ENCODE peak calls at places on chromosomes 5 and 9, in nine cellular contexts. One of them, this sample, is unnamed.

GRCh38 chr9:105500108-105500766 is 52.4 kb downstream of the FSD1L start:
- DNase-seq in T-helper 22 cell: no peak
- DNase-seq in NCI-H1105: no peak
- DNase-seq in GOT3: no peak
- DNase-seq in colonic mucosa: no peak
- DNase-seq in activated CD8-positive, alpha-beta memory T cell treated with anti-CD3 and anti-CD28 coated beads for 24 hours: no peak
- DNase-seq in cardiac septum: no peak
- DNase-seq in NCI-H2081 treated with DMSO at 0.1 percent for 48 hours: no peak
- DNase-seq in GM23248: no peak
- DNase-seq in this sample: peak

GRCh38 chr5:142015781-142016533 is 3.1 kb upstream of the GNPDA1 start:
- DNase-seq in NCI-H1105: no peak
- DNase-seq in GM23248: peak
- DNase-seq in colonic mucosa: peak
- DNase-seq in GOT3: no peak
- DNase-seq in cardiac septum: no peak
- DNase-seq in NCI-H2081 treated with DMSO at 0.1 percent for 48 hours: no peak
- DNase-seq in T-helper 22 cell: peak
- DNase-seq in activated CD8-positive, alpha-beta memory T cell treated with anti-CD3 and anti-CD28 coated beads for 24 hours: peak
- DNase-seq in this sample: peak

GRCh38 chr5:2038337-2039179 is 155.8 kb upstream of the IRX4 start:
- DNase-seq in NCI-H2081 treated with DMSO at 0.1 percent for 48 hours: no peak
- DNase-seq in T-helper 22 cell: peak
- DNase-seq in NCI-H1105: peak
- DNase-seq in GM23248: peak
- DNase-seq in GOT3: no peak
- DNase-seq in cardiac septum: peak
- DNase-seq in colonic mucosa: peak
- DNase-seq in activated CD8-positive, alpha-beta memory T cell treated with anti-CD3 and anti-CD28 coated beads for 24 hours: peak
- DNase-seq in this sample: peak

GRCh38 chr5:157574456-157575095 is 999 bp downstream of the ADAM19 start:
- DNase-seq in GOT3: no peak
- DNase-seq in NCI-H2081 treated with DMSO at 0.1 percent for 48 hours: no peak
- DNase-seq in GM23248: peak
- DNase-seq in cardiac septum: no peak
- DNase-seq in activated CD8-positive, alpha-beta memory T cell treated with anti-CD3 and anti-CD28 coated beads for 24 hours: no peak
- DNase-seq in T-helper 22 cell: no peak
- DNase-seq in colonic mucosa: peak
- DNase-seq in NCI-H1105: no peak
- DNase-seq in this sample: no peak

GRCh38 chr5:72115277-72115676 is 8.0 kb downstream of the MAP1B start:
- DNase-seq in activated CD8-positive, alpha-beta memory T cell treated with anti-CD3 and anti-CD28 coated beads for 24 hours: no peak
- DNase-seq in cardiac septum: no peak
- DNase-seq in NCI-H1105: no peak
- DNase-seq in GM23248: no peak
- DNase-seq in T-helper 22 cell: no peak
- DNase-seq in NCI-H2081 treated with DMSO at 0.1 percent for 48 hours: no peak
- DNase-seq in GOT3: no peak
- DNase-seq in colonic mucosa: no peak
- DNase-seq in this sample: no peak

GRCh38 chr5:132215329-132215728 is 12.3 kb downstream of the P4HA2 start:
- DNase-seq in NCI-H1105: no peak
- DNase-seq in activated CD8-positive, alpha-beta memory T cell treated with anti-CD3 and anti-CD28 coated beads for 24 hours: no peak
- DNase-seq in GOT3: peak
- DNase-seq in T-helper 22 cell: no peak
- DNase-seq in GM23248: peak
- DNase-seq in colonic mucosa: peak
- DNase-seq in NCI-H2081 treated with DMSO at 0.1 percent for 48 hours: no peak
- DNase-seq in cardiac septum: peak
- DNase-seq in this sample: peak

GRCh38 chr9:108002296-108003056 is 512.9 kb upstream of the KLF4 start:
- DNase-seq in cardiac septum: no peak
- DNase-seq in NCI-H1105: no peak
- DNase-seq in colonic mucosa: peak
- DNase-seq in GM23248: peak
- DNase-seq in T-helper 22 cell: no peak
- DNase-seq in GOT3: no peak
- DNase-seq in NCI-H2081 treated with DMSO at 0.1 percent for 48 hours: no peak
- DNase-seq in activated CD8-positive, alpha-beta memory T cell treated with anti-CD3 and anti-CD28 coated beads for 24 hours: no peak
- DNase-seq in this sample: no peak

GRCh38 chr5:124952079-124952478 is 205.6 kb upstream of the ZNF608 start:
- DNase-seq in colonic mucosa: no peak
- DNase-seq in cardiac septum: no peak
- DNase-seq in NCI-H1105: no peak
- DNase-seq in NCI-H2081 treated with DMSO at 0.1 percent for 48 hours: no peak
- DNase-seq in T-helper 22 cell: no peak
- DNase-seq in activated CD8-positive, alpha-beta memory T cell treated with anti-CD3 and anti-CD28 coated beads for 24 hours: no peak
- DNase-seq in GM23248: no peak
- DNase-seq in GOT3: no peak
- DNase-seq in this sample: peak

GRCh38 chr9:4796988-4797956 is 4.5 kb downstream of the RCL1 start:
- DNase-seq in GM23248: peak
- DNase-seq in NCI-H1105: peak
- DNase-seq in GOT3: no peak
- DNase-seq in NCI-H2081 treated with DMSO at 0.1 percent for 48 hours: no peak
- DNase-seq in colonic mucosa: peak
- DNase-seq in activated CD8-positive, alpha-beta memory T cell treated with anti-CD3 and anti-CD28 coated beads for 24 hours: no peak
- DNase-seq in cardiac septum: no peak
- DNase-seq in T-helper 22 cell: no peak
- DNase-seq in this sample: peak

GRCh38 chr9:104539275-104539674 is 2.6 kb upstream of the OR13C3 start:
- DNase-seq in NCI-H2081 treated with DMSO at 0.1 percent for 48 hours: no peak
- DNase-seq in T-helper 22 cell: no peak
- DNase-seq in GOT3: no peak
- DNase-seq in cardiac septum: no peak
- DNase-seq in colonic mucosa: no peak
- DNase-seq in activated CD8-positive, alpha-beta memory T cell treated with anti-CD3 and anti-CD28 coated beads for 24 hours: no peak
- DNase-seq in NCI-H1105: no peak
- DNase-seq in GM23248: no peak
- DNase-seq in this sample: no peak

GRCh38 chr9:96858018-96858573 is 3.8 kb upstream of the ZNF782 start:
- DNase-seq in NCI-H1105: no peak
- DNase-seq in GM23248: peak
- DNase-seq in T-helper 22 cell: no peak
- DNase-seq in NCI-H2081 treated with DMSO at 0.1 percent for 48 hours: no peak
- DNase-seq in colonic mucosa: no peak
- DNase-seq in activated CD8-positive, alpha-beta memory T cell treated with anti-CD3 and anti-CD28 coated beads for 24 hours: no peak
- DNase-seq in GOT3: no peak
- DNase-seq in cardiac septum: no peak
- DNase-seq in this sample: peak

GRCh38 chr5:132746592-132747063 is 598 bp upstream of the CCNI2 start:
- DNase-seq in GM23248: peak
- DNase-seq in cardiac septum: no peak
- DNase-seq in T-helper 22 cell: no peak
- DNase-seq in GOT3: no peak
- DNase-seq in NCI-H1105: no peak
- DNase-seq in NCI-H2081 treated with DMSO at 0.1 percent for 48 hours: no peak
- DNase-seq in colonic mucosa: peak
- DNase-seq in activated CD8-positive, alpha-beta memory T cell treated with anti-CD3 and anti-CD28 coated beads for 24 hours: no peak
- DNase-seq in this sample: peak